ENCODE peak calls at places on chromosomes 1 and 21, in six cellular contexts. One of them, this sample, is unnamed.

GRCh38 chr1:38944547-38944946 is 2.9 kb upstream of the RHBDL2 start:
- DNase-seq in H9: no peak
- DNase-seq in progenitor cell of endocrine pancreas: no peak
- DNase-seq in GM23338: no peak
- DNase-seq in testis: no peak
- DNase-seq in NB4: no peak
- DNase-seq in this sample: no peak

GRCh38 chr1:110798691-110799256 is 74.2 kb upstream of the CD53 start:
- DNase-seq in progenitor cell of endocrine pancreas: no peak
- DNase-seq in NB4: no peak
- DNase-seq in GM23338: no peak
- DNase-seq in H9: no peak
- DNase-seq in testis: no peak
- DNase-seq in this sample: no peak

GRCh38 chr1:236029428-236029940 is 35.4 kb downstream of the NID1 start:
- DNase-seq in testis: no peak
- DNase-seq in NB4: no peak
- DNase-seq in progenitor cell of endocrine pancreas: no peak
- DNase-seq in H9: no peak
- DNase-seq in GM23338: no peak
- DNase-seq in this sample: no peak

GRCh38 chr1:67652800-67653199 is 32.2 kb upstream of the GADD45A start:
- DNase-seq in H9: no peak
- DNase-seq in testis: no peak
- DNase-seq in NB4: peak
- DNase-seq in progenitor cell of endocrine pancreas: no peak
- DNase-seq in GM23338: peak
- DNase-seq in this sample: peak

GRCh38 chr1:91872560-91873081 is 13.3 kb downstream of the TGFBR3 start:
- DNase-seq in GM23338: no peak
- DNase-seq in progenitor cell of endocrine pancreas: no peak
- DNase-seq in testis: no peak
- DNase-seq in NB4: peak
- DNase-seq in H9: no peak
- DNase-seq in this sample: no peak

GRCh38 chr1:65688848-65689247 is 103.8 kb upstream of the PDE4B start:
- DNase-seq in testis: no peak
- DNase-seq in H9: no peak
- DNase-seq in GM23338: no peak
- DNase-seq in NB4: no peak
- DNase-seq in progenitor cell of endocrine pancreas: no peak
- DNase-seq in this sample: no peak

GRCh38 chr1:111190931-111191451 is 9.5 kb downstream of the DENND2D start:
- DNase-seq in H9: no peak
- DNase-seq in GM23338: no peak
- DNase-seq in NB4: peak
- DNase-seq in testis: no peak
- DNase-seq in progenitor cell of endocrine pancreas: no peak
- DNase-seq in this sample: peak

GRCh38 chr1:167223144-167224103 is 2.7 kb downstream of the POU2F1 start:
- DNase-seq in progenitor cell of endocrine pancreas: no peak
- DNase-seq in H9: no peak
- DNase-seq in GM23338: no peak
- DNase-seq in NB4: no peak
- DNase-seq in testis: no peak
- DNase-seq in this sample: no peak

GRCh38 chr1:38454236-38454635 is 405.3 kb downstream of the RRAGC start:
- DNase-seq in GM23338: peak
- DNase-seq in NB4: peak
- DNase-seq in progenitor cell of endocrine pancreas: no peak
- DNase-seq in H9: no peak
- DNase-seq in testis: no peak
- DNase-seq in this sample: no peak

GRCh38 chr1:16286122-16286521 is 49.1 kb upstream of the CPLANE2 start:
- DNase-seq in testis: no peak
- DNase-seq in progenitor cell of endocrine pancreas: no peak
- DNase-seq in H9: no peak
- DNase-seq in NB4: no peak
- DNase-seq in GM23338: no peak
- DNase-seq in this sample: no peak

GRCh38 chr1:116496380-116496779 is 74.4 kb downstream of the CD58 start:
- DNase-seq in H9: no peak
- DNase-seq in NB4: peak
- DNase-seq in testis: no peak
- DNase-seq in GM23338: no peak
- DNase-seq in progenitor cell of endocrine pancreas: no peak
- DNase-seq in this sample: peak

GRCh38 chr1:176241385-176242015 is 34.4 kb upstream of the COP1 start:
- DNase-seq in testis: no peak
- DNase-seq in progenitor cell of endocrine pancreas: no peak
- DNase-seq in H9: no peak
- DNase-seq in GM23338: peak
- DNase-seq in NB4: peak
- DNase-seq in this sample: peak

GRCh38 chr1:27416387-27417111 is 24.1 kb downstream of the GPR3 start:
- DNase-seq in NB4: peak
- DNase-seq in H9: peak
- DNase-seq in testis: peak
- DNase-seq in progenitor cell of endocrine pancreas: no peak
- DNase-seq in GM23338: peak
- DNase-seq in this sample: peak

GRCh38 chr21:31802331-31802730 is 70.4 kb upstream of the SCAF4 start:
- DNase-seq in GM23338: peak
- DNase-seq in progenitor cell of endocrine pancreas: no peak
- DNase-seq in NB4: no peak
- DNase-seq in testis: no peak
- DNase-seq in H9: no peak
- DNase-seq in this sample: no peak

GRCh38 chr1:100075773-100076172 is 57.0 kb downstream of the SASS6 start:
- DNase-seq in progenitor cell of endocrine pancreas: no peak
- DNase-seq in NB4: no peak
- DNase-seq in GM23338: no peak
- DNase-seq in testis: no peak
- DNase-seq in H9: no peak
- DNase-seq in this sample: no peak

GRCh38 chr1:162541619-162542141 is 19.8 kb upstream of the UAP1 start:
- DNase-seq in GM23338: no peak
- DNase-seq in progenitor cell of endocrine pancreas: no peak
- DNase-seq in H9: no peak
- DNase-seq in NB4: no peak
- DNase-seq in testis: peak
- DNase-seq in this sample: peak

GRCh38 chr1:116769561-116769977 is 15.3 kb downstream of the CD2 start:
- DNase-seq in testis: no peak
- DNase-seq in NB4: peak
- DNase-seq in progenitor cell of endocrine pancreas: no peak
- DNase-seq in GM23338: no peak
- DNase-seq in H9: no peak
- DNase-seq in this sample: no peak

GRCh38 chr1:242731446-242731845 is 206.9 kb upstream of the PLD5 start:
- DNase-seq in progenitor cell of endocrine pancreas: no peak
- DNase-seq in GM23338: no peak
- DNase-seq in H9: no peak
- DNase-seq in NB4: no peak
- DNase-seq in testis: no peak
- DNase-seq in this sample: no peak

GRCh38 chr1:183580281-183580682 is 10.0 kb downstream of the NCF2 start:
- DNase-seq in H9: peak
- DNase-seq in testis: no peak
- DNase-seq in GM23338: peak
- DNase-seq in progenitor cell of endocrine pancreas: no peak
- DNase-seq in NB4: peak
- DNase-seq in this sample: no peak

GRCh38 chr1:30718636-30719405 is 4.6 kb downstream of the MATN1 start:
- DNase-seq in testis: peak
- DNase-seq in progenitor cell of endocrine pancreas: peak
- DNase-seq in H9: peak
- DNase-seq in GM23338: peak
- DNase-seq in NB4: peak
- DNase-seq in this sample: peak

GRCh38 chr1:241536383-241536782 is 4.2 kb downstream of the KMO start:
- DNase-seq in GM23338: no peak
- DNase-seq in testis: no peak
- DNase-seq in NB4: no peak
- DNase-seq in progenitor cell of endocrine pancreas: no peak
- DNase-seq in H9: no peak
- DNase-seq in this sample: no peak

GRCh38 chr21:28442624-28443023 is 550.1 kb downstream of the LTN1 start:
- DNase-seq in GM23338: no peak
- DNase-seq in testis: no peak
- DNase-seq in NB4: no peak
- DNase-seq in H9: no peak
- DNase-seq in progenitor cell of endocrine pancreas: no peak
- DNase-seq in this sample: no peak

GRCh38 chr1:248000169-248000568 is 13.3 kb upstream of the OR2L5 start:
- DNase-seq in GM23338: no peak
- DNase-seq in progenitor cell of endocrine pancreas: no peak
- DNase-seq in NB4: no peak
- DNase-seq in testis: no peak
- DNase-seq in H9: no peak
- DNase-seq in this sample: no peak

GRCh38 chr21:42466700-42467612 is 29.1 kb downstream of the RSPH1 start:
- DNase-seq in H9: peak
- DNase-seq in GM23338: peak
- DNase-seq in progenitor cell of endocrine pancreas: no peak
- DNase-seq in testis: no peak
- DNase-seq in NB4: peak
- DNase-seq in this sample: no peak
- TF ChIP-seq CTCF in H9: peak
- TF ChIP-seq CTCF in GM23338: peak
- TF ChIP-seq CTCF in progenitor cell of endocrine pancreas: peak
- TF ChIP-seq CTCF in testis: no peak
- TF ChIP-seq CTCF in NB4: peak
- TF ChIP-seq CTCF in this sample: no peak

DNA sequence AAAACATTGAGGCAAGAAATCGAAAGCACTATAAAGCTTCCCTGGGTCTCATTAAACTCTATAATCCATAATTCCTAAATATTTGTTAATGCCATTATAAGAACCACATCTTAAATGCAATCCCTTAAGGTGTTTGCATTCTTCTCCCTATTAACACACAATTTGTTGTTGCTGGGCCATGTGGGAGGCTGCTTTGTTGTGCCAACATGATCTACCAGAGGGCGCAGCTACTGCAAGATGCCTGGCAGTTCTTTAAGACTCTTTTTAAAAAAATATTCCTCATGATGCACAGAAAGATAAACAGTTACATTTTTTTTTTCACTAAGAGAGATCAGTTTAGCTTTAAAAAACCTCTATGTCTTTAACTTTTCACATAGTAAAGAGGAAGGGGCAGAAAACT is 39.0 kb upstream of the BCAS2 start:
- DNase-seq in progenitor cell of endocrine pancreas: no peak
- DNase-seq in GM23338: no peak
- DNase-seq in testis: no peak
- DNase-seq in H9: no peak
- DNase-seq in NB4: no peak
- DNase-seq in this sample: no peak
- TF ChIP-seq CTCF in progenitor cell of endocrine pancreas: no peak
- TF ChIP-seq CTCF in GM23338: no peak
- TF ChIP-seq CTCF in testis: no peak
- TF ChIP-seq CTCF in H9: no peak
- TF ChIP-seq CTCF in NB4: no peak
- TF ChIP-seq CTCF in this sample: no peak

GRCh38 chr1:151814971-151815545 is 9.8 kb upstream of the LINGO4 start:
- DNase-seq in NB4: no peak
- DNase-seq in GM23338: no peak
- DNase-seq in testis: no peak
- DNase-seq in H9: no peak
- DNase-seq in progenitor cell of endocrine pancreas: no peak
- DNase-seq in this sample: no peak

GRCh38 chr1:151815716-151816327 is 10.6 kb upstream of the LINGO4 start:
- DNase-seq in GM23338: no peak
- DNase-seq in NB4: no peak
- DNase-seq in testis: no peak
- DNase-seq in H9: no peak
- DNase-seq in progenitor cell of endocrine pancreas: no peak
- DNase-seq in this sample: no peak

GRCh38 chr1:151813271-151813977 is 8.2 kb upstream of the LINGO4 start:
- DNase-seq in testis: no peak
- DNase-seq in progenitor cell of endocrine pancreas: no peak
- DNase-seq in NB4: no peak
- DNase-seq in GM23338: no peak
- DNase-seq in H9: no peak
- DNase-seq in this sample: no peak

GRCh38 chr1:151816548-151816947 is 11.3 kb upstream of the LINGO4 start:
- DNase-seq in NB4: no peak
- DNase-seq in H9: no peak
- DNase-seq in GM23338: no peak
- DNase-seq in testis: no peak
- DNase-seq in progenitor cell of endocrine pancreas: no peak
- DNase-seq in this sample: no peak

DNA sequence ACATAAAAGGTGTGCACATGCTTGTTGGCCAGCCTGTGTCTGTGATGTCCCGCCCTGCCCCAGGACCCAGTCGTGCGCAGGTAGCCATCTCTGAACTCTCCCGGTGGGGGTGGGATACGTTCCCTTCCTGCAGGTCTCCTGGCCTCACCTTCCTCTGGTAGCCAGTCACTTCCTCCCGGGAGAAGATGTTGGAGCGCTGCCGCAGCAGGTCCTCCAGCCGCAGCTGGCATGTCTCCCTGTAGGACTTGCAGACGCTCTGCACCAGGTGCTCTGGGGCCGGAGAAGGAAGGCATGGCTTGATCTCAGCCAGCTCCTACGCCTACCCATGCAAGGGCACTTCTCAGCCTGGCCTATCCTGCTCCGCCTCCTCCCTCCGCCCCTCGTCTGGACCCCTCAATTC is 9.2 kb upstream of the LINGO4 start:
- DNase-seq in NB4: no peak
- DNase-seq in progenitor cell of endocrine pancreas: no peak
- DNase-seq in GM23338: no peak
- DNase-seq in H9: no peak
- DNase-seq in testis: no peak
- DNase-seq in this sample: no peak
- TF ChIP-seq CTCF in NB4: no peak
- TF ChIP-seq CTCF in progenitor cell of endocrine pancreas: no peak
- TF ChIP-seq CTCF in GM23338: no peak
- TF ChIP-seq CTCF in H9: no peak
- TF ChIP-seq CTCF in testis: no peak
- TF ChIP-seq CTCF in this sample: no peak

DNA sequence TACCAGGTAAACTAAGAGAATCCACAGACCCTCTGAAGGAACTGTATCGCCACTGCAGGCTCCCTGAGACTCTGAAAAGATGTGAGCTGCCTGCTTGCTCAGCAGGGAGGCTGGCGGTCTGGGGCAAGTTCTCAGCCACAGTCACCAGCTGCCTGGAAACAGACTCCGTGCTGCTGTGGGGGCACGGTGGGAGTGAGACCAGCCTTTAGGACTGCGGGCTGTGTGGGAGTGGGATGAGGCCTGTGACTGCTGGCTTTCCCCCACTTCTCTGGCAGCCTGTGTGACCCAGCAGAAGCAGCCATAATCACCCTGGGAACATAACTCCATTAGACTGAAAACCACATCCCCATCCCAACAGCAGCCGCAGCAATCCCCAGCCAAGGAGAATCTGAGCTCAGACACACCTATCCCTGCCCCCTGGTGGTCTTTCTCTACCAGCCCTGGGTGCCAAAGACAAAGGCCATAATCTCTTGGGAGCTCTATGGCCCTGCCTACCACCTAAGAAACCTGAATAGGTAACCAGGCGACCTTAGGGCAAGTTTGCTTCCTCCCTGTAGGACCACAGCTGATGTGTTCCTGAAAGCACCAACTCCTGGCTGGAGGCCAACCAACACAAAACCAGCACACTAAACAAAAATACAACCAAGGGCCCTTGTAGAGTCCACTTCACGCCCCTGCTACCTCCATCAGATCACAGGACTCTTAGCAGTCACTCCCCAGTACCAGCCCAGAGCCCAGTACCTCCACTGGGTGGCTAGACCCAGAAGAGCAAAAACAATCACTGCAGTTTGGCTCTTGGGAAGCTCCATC is 151.5 kb downstream of the SMYD3 start:
- DNase-seq in NB4: peak
- DNase-seq in GM23338: peak
- DNase-seq in H9: peak
- DNase-seq in testis: no peak
- DNase-seq in progenitor cell of endocrine pancreas: no peak
- DNase-seq in this sample: no peak
- TF ChIP-seq CTCF in NB4: no peak
- TF ChIP-seq CTCF in GM23338: peak
- TF ChIP-seq CTCF in H9: peak
- TF ChIP-seq CTCF in testis: no peak
- TF ChIP-seq CTCF in progenitor cell of endocrine pancreas: peak
- TF ChIP-seq CTCF in this sample: no peak